ENCODE peak calls at places on chromosomes 1 and 21, in five cellular contexts. A is skeletal muscle cell, W is AG10803, K is HL-60, D is body of pancreas. P is an unnamed sample.
A peak's percentile ranks its signal among the peaks of the same experiment; 100 is the strongest.

GRCh38 chr1:198681247-198681646 is 42.4 kb downstream of the PTPRC start:
- DNase-seq in D (no peak), W (no peak), A (no peak), K (no peak), P (no peak)

GRCh38 chr1:212557739-212558664 is 50.6 kb upstream of the ATF3 start:
- DNase-seq in D (peak; percentile 69), A (no peak), W (peak; percentile 27), K (no peak), P (no peak)

GRCh38 chr1:89104147-89104546 is 21.8 kb downstream of the GBP2 start:
- DNase-seq in K (no peak), A (no peak), W (peak; percentile 24), D (no peak), P (no peak)

GRCh38 chr1:92484472-92485373 is 2.0 kb downstream of the GFI1 start:
- DNase-seq in D (peak; percentile 61), K (no peak), A (no peak), W (no peak), P (peak; percentile 60)

GRCh38 chr1:201556841-201557571 is 18.1 kb downstream of the NAV1 start:
- DNase-seq in A (no peak), D (no peak), W (peak; percentile 71), K (no peak), P (no peak)

GRCh38 chr1:171814692-171815091 is 26.6 kb upstream of the DNM3 start:
- DNase-seq in W (peak; percentile 97), A (peak; percentile 69), D (no peak), K (no peak), P (no peak)

GRCh38 chr21:25732091-25732760 is 2.5 kb downstream of the ATP5PF start:
- DNase-seq in D (no peak), W (no peak), K (no peak), A (no peak), P (no peak)

GRCh38 chr1:203211812-203212211 is 17.7 kb downstream of the CHIT1 start:
- DNase-seq in D (no peak), K (no peak), W (no peak), A (no peak), P (no peak)

GRCh38 chr1:111110197-111110899 is 29.5 kb downstream of the DRAM2 start:
- DNase-seq in K (no peak), A (peak; percentile 17), D (peak; percentile 81), W (peak; percentile 6), P (no peak)

GRCh38 chr1:63775418-63776127 is 1.8 kb downstream of the ROR1 start:
- DNase-seq in K (no peak), A (no peak), W (no peak), D (no peak), P (no peak)

GRCh38 chr21:42427809-42428419 is 24.2 kb downstream of the UBASH3A start:
- DNase-seq in W (no peak), K (no peak), D (no peak), A (no peak), P (no peak)

GRCh38 chr1:232440325-232441059 is 189.4 kb downstream of the SIPA1L2 start:
- DNase-seq in W (no peak), A (no peak), D (no peak), K (no peak), P (no peak)

GRCh38 chr1:95287078-95287477 is 53.1 kb downstream of the RWDD3 start:
- DNase-seq in W (no peak), A (no peak), K (no peak), D (no peak), P (no peak)

GRCh38 chr1:224922404-224923164 is 6.9 kb upstream of the DNAH14 start:
- DNase-seq in K (no peak), W (peak; percentile 37), A (no peak), D (peak; percentile 60), P (peak; percentile 3)

GRCh38 chr1:151612506-151613274 is 840 bp downstream of the SNX27 start:
- DNase-seq in K (peak; percentile 37), W (peak; percentile 16), D (peak; percentile 30), A (no peak), P (peak; percentile 20)

GRCh38 chr1:25023190-25023578 is 93.1 kb upstream of the RUNX3 start:
- DNase-seq in W (no peak), A (no peak), D (no peak), K (no peak), P (no peak)
- H3K4me3 ChIP-seq in W (no peak overlapping the region), A (no peak overlapping the region), D (no peak overlapping the region), K (no peak overlapping the region), P (peak overlapping the region; percentile 14)

GRCh38 chr1:235331391-235331790 is 3.0 kb downstream of the GGPS1 start:
- DNase-seq in W (no peak), D (no peak), A (no peak), K (peak; percentile 57), P (no peak)
- H3K4me3 ChIP-seq in W (no peak overlapping the region), D (no peak overlapping the region), A (no peak overlapping the region), K (no peak overlapping the region), P (no peak overlapping the region)

GRCh38 chr21:44349416-44349846 is 4.0 kb upstream of the TRPM2 start:
- DNase-seq in W (no peak), K (no peak), D (no peak), A (no peak), P (no peak)
- H3K4me3 ChIP-seq in W (no peak overlapping the region), K (peak overlapping the region; percentile 39), D (no peak overlapping the region), A (no peak overlapping the region), P (no peak overlapping the region)

DNA sequence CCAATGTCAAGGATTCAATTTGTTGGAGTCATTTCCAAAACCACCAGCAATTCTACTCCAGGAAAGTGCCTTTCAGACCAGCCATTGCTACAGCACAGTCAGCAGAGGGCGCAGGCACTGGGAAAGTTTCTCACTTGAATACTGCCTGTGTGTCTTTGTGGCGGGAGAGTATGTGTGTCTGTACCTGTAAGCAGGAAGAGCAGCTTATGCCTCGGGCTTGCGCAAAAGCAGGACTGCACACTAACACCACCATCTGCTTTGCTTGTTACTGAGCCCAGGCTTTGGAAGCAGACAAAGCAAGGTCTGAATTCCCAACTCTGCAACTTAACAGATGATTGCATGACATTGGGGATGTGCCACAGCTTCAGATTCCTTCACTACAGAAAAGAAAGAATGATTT is 7.0 kb upstream of the CTSE start:
- DNase-seq in K (peak; percentile 80), A (peak; percentile 26), W (peak; percentile 62), D (peak; percentile 87), P (peak; percentile 71)
- H3K4me3 ChIP-seq in K (no peak overlapping the region), A (no peak overlapping the region), W (no peak overlapping the region), D (no peak overlapping the region), P (no peak overlapping the region)

DNA sequence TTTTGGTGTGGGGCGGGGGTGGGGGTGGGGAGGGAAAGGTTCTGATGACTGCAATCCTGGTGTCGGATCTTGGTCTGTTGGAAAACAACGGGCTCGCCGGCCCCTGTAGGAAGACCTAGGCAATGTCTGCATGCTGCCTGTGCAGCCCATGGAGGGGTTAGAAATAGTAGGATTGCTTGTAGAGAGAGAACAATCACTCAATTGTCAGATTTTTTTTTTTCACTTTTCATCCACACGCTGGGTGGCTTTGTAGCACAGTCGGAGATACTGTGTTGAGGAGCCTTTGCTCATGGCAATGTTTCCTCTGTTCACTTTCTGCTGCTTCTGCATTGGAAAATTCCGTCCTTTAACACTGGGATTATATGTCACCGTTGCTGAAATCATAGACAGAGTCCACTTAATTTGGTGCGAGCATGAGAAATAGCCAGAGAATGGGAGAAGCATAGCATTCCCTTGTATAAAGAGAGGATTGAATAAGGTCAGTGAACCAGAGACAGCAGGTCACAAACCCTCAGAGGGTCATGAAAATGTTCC is 107.5 kb downstream of the MRPS6 start:
- DNase-seq in A (no peak), K (no peak), W (no peak), D (no peak), P (no peak)
- H3K4me3 ChIP-seq in A (no peak overlapping the region), K (no peak overlapping the region), W (no peak overlapping the region), D (no peak overlapping the region), P (no peak overlapping the region)

P was measured in CD4-positive, alpha-beta memory T cell.